ENCODE peak calls at places on chromosome 20, in four cellular contexts. E is IMR-90, T is H1, Y is mesendoderm. K is an unnamed sample.
A peak's percentile ranks its signal among the peaks of the same experiment; 100 is the strongest.

GRCh38 chr20:46400828-46401477 is 5.5 kb downstream of the ELMO2 start:
- DNase-seq in E (peak; percentile 46), T (no peak), Y (peak; percentile 84), K (no peak)

GRCh38 chr20:8997720-8998119 is 71.2 kb upstream of the PLCB4 start:
- DNase-seq in E (no peak), T (no peak), Y (peak; percentile 32), K (no peak)

GRCh38 chr20:20498081-20498861 is 130.4 kb downstream of the INSM1 start:
- DNase-seq in E (peak; percentile 82), T (no peak), Y (peak; percentile 21), K (no peak)

GRCh38 chr20:54891907-54892306 is 416.5 kb downstream of the DOK5 start:
- DNase-seq in E (no peak), T (no peak), Y (no peak), K (no peak)

GRCh38 chr20:9015984-9016324 is 52.9 kb upstream of the PLCB4 start:
- DNase-seq in E (peak; percentile 58), T (no peak), Y (peak; percentile 71), K (no peak)

GRCh38 chr20:2694519-2694918 is 1.9 kb downstream of the EBF4 start:
- DNase-seq in E (no peak), T (no peak), Y (no peak), K (no peak)

GRCh38 chr20:41138527-41139226 is 1.3 kb downstream of the PLCG1 start:
- DNase-seq in E (peak; percentile 12), T (no peak), Y (peak; percentile 40), K (no peak)

GRCh38 chr20:51440589-51440988 is 101.9 kb downstream of the NFATC2 start:
- DNase-seq in E (no peak), T (no peak), Y (no peak), K (no peak)

GRCh38 chr20:46618316-46619110 is 32.7 kb downstream of the SLC13A3 start:
- DNase-seq in E (no peak), T (no peak), Y (no peak), K (no peak)

GRCh38 chr20:11098888-11099287 is 425.1 kb upstream of the JAG1 start:
- DNase-seq in E (no peak), T (no peak), Y (peak; percentile 20), K (no peak)

GRCh38 chr20:49701916-49702315 is 11.8 kb downstream of the B4GALT5 start:
- DNase-seq in E (no peak), T (no peak), Y (no peak), K (no peak)

GRCh38 chr20:17645546-17646208 is 36.4 kb downstream of the RRBP1 start:
- DNase-seq in E (no peak), T (no peak), Y (no peak), K (no peak)

GRCh38 chr20:34754611-34755010 is 50.5 kb downstream of the TP53INP2 start:
- DNase-seq in E (no peak), T (no peak), Y (no peak), K (no peak)

GRCh38 chr20:42836339-42836738 is 353.4 kb downstream of the PTPRT start:
- DNase-seq in E (no peak), T (no peak), Y (no peak), K (peak; percentile 33)

GRCh38 chr20:2125474-2126112 is 24.0 kb downstream of the STK35 start:
- DNase-seq in E (no peak), T (no peak), Y (no peak), K (no peak)

GRCh38 chr20:35320396-35321126 is 28.3 kb upstream of the FAM83C start:
- DNase-seq in E (peak; percentile 84), T (no peak), Y (peak; percentile 42), K (no peak)

GRCh38 chr20:42907730-42908129 is 282.0 kb downstream of the PTPRT start:
- DNase-seq in E (no peak), T (no peak), Y (no peak), K (no peak)

GRCh38 chr20:42432485-42432884 is 757.2 kb downstream of the PTPRT start:
- DNase-seq in E (no peak), T (no peak), Y (no peak), K (no peak)

GRCh38 chr20:45341579-45341938 is 6.7 kb downstream of the SDC4 start:
- DNase-seq in E (no peak), T (no peak), Y (no peak), K (no peak)
- H3K56ac ChIP-seq in E (peak overlapping the region; percentile 39), T (no peak overlapping the region), Y (peak overlapping the region; percentile 92), K (no peak overlapping the region)

DNA sequence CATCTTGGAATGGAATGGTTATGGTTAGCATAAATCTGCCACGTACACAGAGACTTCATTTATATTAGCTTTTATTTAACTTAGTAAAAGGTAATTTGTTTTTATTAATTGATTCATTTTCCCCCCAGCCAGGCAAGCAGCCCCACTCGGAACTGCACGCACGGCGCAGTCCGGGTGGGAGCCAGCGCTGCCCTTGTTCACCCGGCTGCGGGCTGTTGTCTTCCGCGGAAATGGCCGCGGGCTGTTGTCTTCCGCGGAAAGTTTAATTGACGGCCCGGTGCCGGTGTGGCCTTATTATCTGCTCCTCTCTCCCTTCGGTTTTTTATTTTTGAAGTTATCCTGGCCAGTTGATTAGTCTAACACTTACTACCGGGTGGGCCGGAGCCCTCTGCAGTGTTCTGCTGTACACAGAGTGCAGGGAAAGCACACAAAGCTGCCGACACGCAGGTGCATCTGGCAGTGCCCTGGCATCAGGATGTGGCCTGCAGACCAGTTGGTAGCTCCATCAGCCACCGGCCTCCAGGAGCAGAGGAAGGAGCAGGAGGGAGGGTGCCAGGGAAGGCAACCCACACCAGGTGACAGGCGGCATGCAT is 270.5 kb downstream of the CDH4 start:
- DNase-seq in E (no peak), T (no peak), Y (no peak), K (no peak)
- H3K56ac ChIP-seq in E (no peak overlapping the region), T (no peak overlapping the region), Y (peak overlapping the region; percentile 22), K (no peak overlapping the region)

GRCh38 chr20:44526129-44526528 is 4.3 kb upstream of the SERINC3 start:
- DNase-seq in E (peak; percentile 52), T (no peak), Y (peak; percentile 93), K (peak; percentile 60)

GRCh38 chr20:44522841-44523240 is 971 bp upstream of the SERINC3 start:
- DNase-seq in E (no peak), T (no peak), Y (peak; percentile 91), K (no peak)

GRCh38 chr20:44523746-44524145 is 1.9 kb upstream of the SERINC3 start:
- DNase-seq in E (no peak), T (no peak), Y (peak; percentile 93), K (no peak)

GRCh38 chr20:44517454-44517853 is 4.4 kb downstream of the SERINC3 start:
- DNase-seq in E (no peak), T (no peak), Y (no peak), K (no peak)

GRCh38 chr20:44521484-44522481 is at the start of gene SERINC3:
- DNase-seq in E (peak; percentile 96), T (peak; percentile 59), Y (peak; percentile 96), K (peak; percentile 93)
- H3K56ac ChIP-seq in E (peak within 1 kb of the TSS; percentile 92), T (peak within 1 kb of the TSS; percentile 65), Y (peak within 1 kb of the TSS; percentile 97), K (no peak within 1 kb of the TSS)

DNA sequence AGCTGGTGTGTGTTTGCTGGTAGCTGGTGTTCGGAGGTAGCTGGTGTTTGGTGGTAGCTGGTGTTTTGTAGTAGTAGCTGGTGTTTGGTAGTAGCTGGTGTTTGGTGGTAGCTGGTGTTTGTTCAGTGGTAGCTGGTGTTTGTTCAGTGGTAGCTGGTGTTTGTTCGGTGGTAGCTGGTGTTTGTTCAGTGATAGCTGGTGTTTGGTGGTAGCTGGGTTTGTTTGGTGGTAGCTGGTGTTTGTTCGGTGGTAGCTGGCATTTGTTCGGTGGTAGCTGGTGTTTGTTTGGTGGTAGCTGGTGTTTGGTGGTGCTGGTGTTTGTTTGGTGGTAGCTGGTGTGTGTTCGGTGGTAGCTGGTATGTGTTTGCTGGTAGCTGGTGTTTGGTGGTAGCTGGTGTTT is 48.0 kb downstream of the BMP7 start:
- DNase-seq in E (no peak), T (no peak), Y (no peak), K (no peak)
- H3K56ac ChIP-seq in E (no peak overlapping the region), T (no peak overlapping the region), Y (no peak overlapping the region), K (no peak overlapping the region)

DNA sequence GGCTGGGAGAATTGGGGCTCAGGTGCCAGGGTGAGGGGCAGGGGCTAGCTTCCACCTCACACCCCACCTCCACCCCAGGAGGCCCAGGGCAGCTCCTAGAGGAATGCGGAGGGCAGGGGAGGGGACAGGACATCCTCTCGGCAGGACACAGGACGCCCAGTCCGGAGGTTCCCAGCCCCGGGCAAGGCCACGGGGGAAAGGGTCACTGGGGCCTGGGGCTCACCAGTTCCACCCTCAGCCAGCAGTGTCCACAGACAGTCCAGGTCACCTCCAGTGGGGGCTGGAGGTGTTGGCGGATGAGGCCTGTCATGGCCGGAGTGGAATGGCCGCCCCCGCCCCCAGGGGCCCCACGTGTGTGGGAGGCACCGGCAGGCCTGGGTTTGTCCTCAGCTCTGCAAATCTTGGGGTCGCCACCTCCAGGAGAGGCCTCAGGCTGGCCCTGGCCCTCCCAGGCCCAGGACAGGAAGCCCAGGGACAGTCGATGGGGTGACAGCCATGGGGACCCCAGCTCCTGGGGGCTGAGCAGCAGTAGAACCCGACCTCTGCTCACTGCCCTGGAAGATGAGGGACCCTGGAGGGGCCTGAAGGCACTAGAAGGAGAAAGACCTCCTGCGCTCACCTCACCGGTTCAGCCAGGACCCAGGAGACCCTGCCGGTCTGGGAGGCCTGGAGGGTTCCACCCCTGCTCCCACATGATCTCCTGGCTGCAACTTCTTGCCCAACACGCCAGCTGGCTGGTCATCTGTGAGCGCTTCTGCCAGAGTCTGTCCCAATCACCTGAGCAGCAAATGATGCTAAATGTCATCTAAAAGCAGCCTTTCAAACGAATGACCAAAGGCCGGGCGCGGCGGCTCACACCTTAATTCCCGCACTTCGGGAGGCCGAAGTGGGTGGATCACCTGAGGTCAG is 13.0 kb upstream of the ABHD16B start:
- DNase-seq in E (no peak), T (no peak), Y (no peak), K (peak; percentile 43)
- H3K56ac ChIP-seq in E (no peak overlapping the region), T (peak overlapping the region; percentile 78), Y (peak overlapping the region; percentile 69), K (no peak overlapping the region)

GRCh38 chr20:62500237-62500864 is 24.6 kb upstream of the GATA5 start:
- DNase-seq in E (peak; percentile 20), T (no peak), Y (peak; percentile 47), K (peak; percentile 76)
- H3K56ac ChIP-seq in E (no peak overlapping the region), T (no peak overlapping the region), Y (peak overlapping the region; percentile 15), K (no peak overlapping the region)